ENCODE peak calls at places on chromosome 18, in nine cellular contexts. L, G, Q, H, Z, C, J, U and X are unnamed samples.

GRCh38 chr18:46411862-46412690 is 244.9 kb downstream of the LOXHD1 start:
- DNase-seq in L (no peak), G (no peak), Q (peak; percentile 44), H (peak; percentile 40), Z (peak; percentile 17), C (no peak), J (peak; percentile 35), U (no peak), X (no peak)

GRCh38 chr18:44036500-44036899 is 644.2 kb upstream of the SETBP1 start:
- DNase-seq in L (no peak), G (no peak), Q (peak; percentile 19), H (peak; percentile 30), Z (peak; percentile 5), C (no peak), J (no peak), U (no peak), X (no peak)

GRCh38 chr18:8828798-8829197 is 123.4 kb downstream of the MTCL1 start:
- DNase-seq in L (no peak), G (no peak), Q (no peak), H (no peak), Z (no peak), C (no peak), J (no peak), U (no peak), X (no peak)

GRCh38 chr18:71018816-71019215 is 730.0 kb downstream of the SOCS6 start:
- DNase-seq in L (no peak), G (no peak), Q (no peak), H (no peak), Z (no peak), C (no peak), J (no peak), U (no peak), X (no peak)

GRCh38 chr18:72866901-72867701 is 686 bp downstream of the NETO1 start:
- DNase-seq in L (no peak), G (no peak), Q (no peak), H (no peak), Z (no peak), C (no peak), J (no peak), U (no peak), X (no peak)

GRCh38 chr18:70649683-70650082 is 360.8 kb downstream of the SOCS6 start:
- DNase-seq in L (no peak), G (no peak), Q (no peak), H (no peak), Z (no peak), C (no peak), J (no peak), U (no peak), X (no peak)

GRCh38 chr18:58268849-58269248 is 224.8 kb downstream of the NEDD4L start:
- DNase-seq in L (peak; percentile 40), G (no peak), Q (peak; percentile 54), H (no peak), Z (no peak), C (no peak), J (peak; percentile 95), U (no peak), X (peak; percentile 63)

GRCh38 chr18:49446481-49446880 is 14.0 kb downstream of the DYM start:
- DNase-seq in L (peak; percentile 79), G (no peak), Q (no peak), H (no peak), Z (peak; percentile 59), C (no peak), J (no peak), U (no peak), X (peak; percentile 45)

GRCh38 chr18:80136679-80137078 is 27.6 kb downstream of the ADNP2 start:
- DNase-seq in L (no peak), G (no peak), Q (no peak), H (no peak), Z (no peak), C (no peak), J (no peak), U (no peak), X (no peak)

GRCh38 chr18:995641-996040 is 91.0 kb downstream of the ADCYAP1 start:
- DNase-seq in L (peak; percentile 83), G (no peak), Q (peak; percentile 87), H (no peak), Z (peak; percentile 45), C (no peak), J (peak; percentile 58), U (no peak), X (peak; percentile 90)

DNA sequence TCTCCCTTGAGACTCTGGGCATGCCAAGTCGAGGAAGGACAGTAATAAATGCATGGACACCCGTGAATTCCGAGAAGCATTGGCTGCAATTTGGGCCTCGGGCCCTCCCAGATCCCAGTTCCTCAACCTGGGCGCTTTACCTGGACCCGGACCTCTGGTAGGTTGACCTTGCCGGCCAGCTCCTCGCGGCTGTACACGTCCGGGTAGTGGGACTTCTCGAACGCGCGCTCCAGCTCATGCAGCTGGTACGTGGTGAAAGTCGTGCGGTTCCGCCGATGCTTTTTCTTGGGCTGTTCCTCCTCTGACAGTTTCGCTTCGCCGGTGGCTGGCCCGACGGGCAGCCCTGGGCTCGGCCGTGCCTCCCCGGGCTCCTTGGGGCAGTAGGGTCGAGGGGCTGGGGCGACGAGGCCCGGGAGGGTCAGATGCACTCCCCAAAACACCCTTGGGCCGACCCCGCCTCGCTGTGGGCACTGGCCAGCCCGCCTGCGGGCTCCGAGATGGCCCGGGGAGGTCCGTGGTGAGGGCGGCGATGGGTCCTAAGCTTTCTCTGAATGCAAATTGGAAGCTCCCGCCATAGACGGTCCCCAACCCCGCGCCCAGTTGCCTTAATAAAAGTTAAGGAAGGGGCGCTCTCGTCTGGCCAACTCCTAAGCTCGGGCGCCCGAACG is 899 bp downstream of the RAX start:
- DNase-seq in L (no peak), G (no peak), Q (no peak), H (no peak), Z (no peak), C (no peak), J (no peak), U (no peak), X (no peak)
- H3K4me3 ChIP-seq in L (peak overlapping the region; percentile 26), G (peak overlapping the region; percentile 20), Q (no peak overlapping the region), H (peak overlapping the region; percentile 29), Z (no peak overlapping the region), C (no peak overlapping the region), J (no peak overlapping the region), U (no peak overlapping the region), X (no peak overlapping the region)

DNA sequence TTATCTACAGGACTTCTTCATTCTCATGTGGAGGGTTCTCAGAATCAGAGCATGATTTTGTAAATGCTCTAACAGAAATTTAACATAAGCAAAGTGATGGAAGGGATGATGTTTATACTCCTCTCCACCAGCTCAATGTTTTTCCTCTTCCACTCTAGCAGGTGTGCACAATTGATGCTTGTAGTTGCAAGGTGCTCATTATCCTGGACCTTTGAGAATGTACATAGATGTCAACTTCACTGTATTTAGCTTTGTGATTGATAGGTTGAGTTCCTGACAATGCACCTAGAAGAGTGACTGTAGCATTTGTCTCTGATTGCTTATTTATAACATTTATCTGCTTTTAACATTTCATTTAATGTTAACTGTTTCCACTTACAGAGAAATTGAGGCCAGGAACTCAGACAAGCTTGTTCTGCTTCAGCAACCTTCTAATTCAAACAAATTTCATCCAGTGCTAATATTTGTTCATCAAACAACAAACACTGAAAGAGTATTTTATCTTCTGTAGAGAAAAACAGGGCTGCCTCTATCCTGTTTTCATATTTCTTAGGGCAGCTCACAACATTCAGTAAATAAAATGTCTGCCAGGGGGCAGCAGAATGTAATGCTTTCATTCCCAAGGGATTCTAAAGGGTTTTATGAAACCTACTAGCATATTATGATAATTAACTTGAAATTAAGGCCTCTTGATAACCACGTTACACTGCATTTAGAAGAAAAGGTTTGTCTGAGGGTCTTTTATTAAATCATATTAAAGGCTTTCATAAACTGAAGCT is 127.9 kb upstream of the NOL4 start:
- DNase-seq in L (no peak), G (no peak), Q (peak; percentile 0), H (no peak), Z (peak; percentile 28), C (no peak), J (no peak), U (no peak), X (peak; percentile 9)
- TF ChIP-seq CTCF in L (peak; percentile 10), G (peak; percentile 21), Q (peak; percentile 2), H (peak; percentile 10), Z (peak; percentile 29), C (no peak), J (no peak), U (no peak), X (no peak)

GRCh38 chr18:64203295-64203694 is 54.4 kb upstream of the LINC00305 start:
- DNase-seq in L (no peak), G (no peak), Q (no peak), H (no peak), Z (no peak), C (no peak), J (no peak), U (no peak), X (no peak)

GRCh38 chr18:64202229-64202835 is 53.4 kb upstream of the LINC00305 start:
- DNase-seq in L (no peak), G (no peak), Q (no peak), H (no peak), Z (no peak), C (no peak), J (no peak), U (no peak), X (no peak)

GRCh38 chr18:64202836-64203235 is 53.9 kb upstream of the LINC00305 start:
- DNase-seq in L (no peak), G (no peak), Q (peak; percentile 0), H (no peak), Z (no peak), C (no peak), J (peak; percentile 23), U (no peak), X (no peak)

DNA sequence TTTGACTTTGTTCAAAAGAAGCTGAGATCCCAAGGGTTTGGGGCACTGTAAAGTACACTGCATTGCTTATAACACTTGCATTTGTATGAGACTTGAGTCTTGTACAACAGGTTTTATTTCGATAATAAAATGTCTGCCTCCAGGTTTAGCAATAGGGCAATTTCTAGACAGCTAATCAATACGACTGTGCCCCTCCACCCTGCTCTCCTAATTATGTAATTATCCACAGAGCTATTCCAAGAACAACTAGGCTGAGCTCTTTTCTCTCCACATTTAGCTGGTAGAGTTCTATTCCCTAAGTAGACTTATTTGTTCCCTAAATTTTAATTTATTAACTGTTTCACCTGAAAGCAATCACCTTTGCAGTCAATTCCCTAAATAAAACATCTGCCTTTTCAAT is 52.9 kb upstream of the LINC00305 start:
- DNase-seq in L (no peak), G (no peak), Q (no peak), H (no peak), Z (no peak), C (no peak), J (no peak), U (no peak), X (no peak)
- H3K4me3 ChIP-seq in L (no peak overlapping the region), G (no peak overlapping the region), Q (no peak overlapping the region), H (no peak overlapping the region), Z (no peak overlapping the region), C (no peak overlapping the region), J (no peak overlapping the region), U (no peak overlapping the region), X (no peak overlapping the region)

GRCh38 chr18:54555996-54556395 is 35.0 kb upstream of the DYNAP start:
- DNase-seq in L (no peak), G (no peak), Q (no peak), H (no peak), Z (no peak), C (no peak), J (peak; percentile 8), U (no peak), X (no peak)

GRCh38 chr18:54557958-54558357 is 33.1 kb upstream of the DYNAP start:
- DNase-seq in L (no peak), G (no peak), Q (no peak), H (no peak), Z (no peak), C (no peak), J (no peak), U (no peak), X (no peak)

GRCh38 chr18:54561864-54562263 is 29.2 kb upstream of the DYNAP start:
- DNase-seq in L (no peak), G (no peak), Q (no peak), H (no peak), Z (no peak), C (no peak), J (peak; percentile 10), U (no peak), X (no peak)

GRCh38 chr18:54558609-54559585 is 32.1 kb upstream of the DYNAP start:
- DNase-seq in L (peak; percentile 10), G (no peak), Q (peak; percentile 34), H (no peak), Z (peak; percentile 12), C (peak; percentile 19), J (peak; percentile 64), U (peak; percentile 3), X (peak; percentile 24)
- TF ChIP-seq CTCF in L (peak; percentile 76), G (peak; percentile 71), Q (peak; percentile 75), H (peak; percentile 34), Z (peak; percentile 68), C (peak; percentile 75), J (peak; percentile 64), U (peak; percentile 61), X (peak; percentile 72)